ENCODE peak calls at places on chromosomes 2 and 18, in seven cellular contexts. G, R, V, Q, J, U and Z are unnamed samples.

GRCh38 chr2:202377308-202377736 is 1.2 kb downstream of the BMPR2 start:
- DNase-seq in J (peak; percentile 85), V (peak; percentile 33), G (peak; percentile 40), U (peak; percentile 48), R (peak; percentile 21), Q (peak; percentile 90), Z (peak; percentile 49)

GRCh38 chr2:233803994-233804393 is 25.9 kb downstream of the MROH2A start:
- DNase-seq in R (no peak), G (no peak), V (no peak), U (no peak), Q (peak; percentile 25), J (peak; percentile 48), Z (peak; percentile 5)

GRCh38 chr18:68679531-68679930 is 35.4 kb downstream of the TMX3 start:
- DNase-seq in R (no peak), U (no peak), Q (no peak), V (no peak), G (no peak), J (no peak), Z (no peak)

GRCh38 chr2:40244251-40245010 is 207.5 kb downstream of the SLC8A1 start:
- DNase-seq in Q (no peak), G (peak; percentile 71), V (peak; percentile 26), R (peak; percentile 10), J (peak; percentile 72), U (peak; percentile 55), Z (peak; percentile 65)

GRCh38 chr2:32043561-32043960 is 4.0 kb upstream of the DPY30 start:
- DNase-seq in R (no peak), U (no peak), V (no peak), Q (no peak), G (no peak), J (peak; percentile 10), Z (no peak)

GRCh38 chr2:197677483-197677882 is 2.1 kb upstream of the RFTN2 start:
- DNase-seq in R (no peak), G (no peak), Q (no peak), U (no peak), J (no peak), V (no peak), Z (no peak)

GRCh38 chr2:190467575-190468083 is 59.5 kb downstream of the MFSD6 start:
- DNase-seq in J (no peak), R (no peak), U (no peak), V (no peak), Q (no peak), G (peak; percentile 26), Z (no peak)

GRCh38 chr2:71313-72035 is 25.2 kb upstream of the FAM110C start:
- DNase-seq in J (no peak), G (no peak), R (no peak), V (no peak), U (no peak), Q (no peak), Z (no peak)

GRCh38 chr2:106956879-106957278 is 70.9 kb upstream of the ST6GAL2 start:
- DNase-seq in G (no peak), R (no peak), U (no peak), Q (no peak), V (no peak), J (no peak), Z (no peak)

GRCh38 chr2:26745609-26746327 is 18.3 kb upstream of the SLC35F6 start:
- DNase-seq in U (peak; percentile 85), G (peak; percentile 69), Q (peak; percentile 83), J (peak; percentile 95), V (peak; percentile 84), R (peak; percentile 77), Z (peak; percentile 86)

GRCh38 chr2:205680067-205680466 is 2.2 kb upstream of the NRP2 start:
- DNase-seq in R (no peak), U (peak; percentile 53), G (peak; percentile 79), V (no peak), J (no peak), Q (no peak), Z (peak; percentile 70)

GRCh38 chr2:18167871-18168270 is 289.4 kb downstream of the KCNS3 start:
- DNase-seq in V (no peak), R (no peak), U (no peak), G (no peak), Q (no peak), J (no peak), Z (no peak)

GRCh38 chr18:59156316-59156715 is 16.6 kb downstream of the SEC11C start:
- DNase-seq in R (no peak), U (no peak), J (no peak), G (no peak), Q (no peak), V (no peak), Z (no peak)

GRCh38 chr2:177155631-177156030 is 57.0 kb upstream of the HNRNPA3 start:
- DNase-seq in Q (no peak), G (no peak), J (no peak), U (no peak), R (no peak), V (no peak), Z (no peak)

GRCh38 chr2:171391532-171391931 is 42.3 kb downstream of the METTL8 start:
- DNase-seq in R (no peak), U (no peak), G (no peak), J (no peak), Q (no peak), V (no peak), Z (no peak)

GRCh38 chr2:107585851-107586250 is 240.8 kb upstream of the RGPD4 start:
- DNase-seq in G (no peak), R (no peak), U (no peak), J (no peak), V (no peak), Q (no peak), Z (no peak)

GRCh38 chr2:155733091-155733870 is 599.2 kb downstream of the NR4A2 start:
- DNase-seq in G (no peak), J (no peak), U (no peak), R (no peak), V (no peak), Q (no peak), Z (no peak)

DNA sequence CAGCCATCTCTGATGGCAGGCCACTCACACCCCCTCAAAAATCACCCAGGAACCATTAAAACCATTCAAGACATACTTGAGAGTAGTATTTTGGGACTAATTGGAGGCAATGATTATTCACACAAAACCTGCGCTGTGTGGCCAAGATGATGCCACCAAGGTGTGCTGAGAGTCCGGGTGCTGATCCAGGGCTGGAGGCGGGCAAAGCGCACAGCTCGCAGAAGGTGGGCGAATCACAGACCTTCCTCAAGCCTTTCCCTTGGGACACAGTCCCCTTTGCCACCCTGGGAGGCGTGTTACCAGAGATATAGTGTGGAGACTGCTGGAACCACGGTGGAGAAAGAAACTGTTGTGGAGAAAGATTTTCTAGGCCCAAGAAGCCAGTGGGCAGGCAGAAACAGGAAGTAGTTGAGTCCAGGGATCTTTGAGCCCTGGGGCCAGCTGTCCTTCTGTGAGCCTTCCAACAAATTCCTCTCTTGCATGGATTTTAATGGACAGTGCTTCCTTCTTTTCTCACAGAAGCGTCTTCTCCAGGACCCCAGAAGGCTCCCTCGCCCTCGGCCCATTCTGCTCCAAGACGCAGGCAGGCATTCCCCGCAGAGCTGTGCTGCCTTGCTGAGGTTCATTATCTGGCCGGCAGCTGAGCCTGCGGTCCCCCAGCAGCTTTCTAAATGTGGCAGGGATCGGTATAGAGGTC is 8.0 kb downstream of the COPS9 start:
- DNase-seq in Q (no peak), G (no peak), U (no peak), V (no peak), R (no peak), J (peak; percentile 66), Z (no peak)
- H3K36me3 ChIP-seq in Q (peaks cover 72% of the 10 kb centered on the region), G (peaks cover 43% of the 10 kb centered on the region), U (no peaks in the 10 kb centered on the region), V (peaks cover 60% of the 10 kb centered on the region), R (no peaks in the 10 kb centered on the region), J (peaks cover 3% of the 10 kb centered on the region), Z (peaks cover 3% of the 10 kb centered on the region)

GRCh38 chr2:174914894-174915760 is 90.1 kb downstream of the CHN1 start:
- DNase-seq in Q (no peak), G (peak; percentile 45), J (peak; percentile 79), R (peak; percentile 30), U (no peak), V (peak; percentile 51), Z (no peak)

GRCh38 chr2:174916270-174916930 is 88.8 kb downstream of the CHN1 start:
- DNase-seq in V (no peak), R (no peak), Q (no peak), G (no peak), U (no peak), J (no peak), Z (no peak)

GRCh38 chr2:174924061-174924693 is 81.0 kb downstream of the CHN1 start:
- DNase-seq in V (no peak), R (no peak), G (no peak), J (no peak), Q (no peak), U (no peak), Z (no peak)

GRCh38 chr2:174919886-174920595 is 85.1 kb downstream of the CHN1 start:
- DNase-seq in V (no peak), Q (no peak), U (no peak), G (no peak), R (no peak), J (no peak), Z (no peak)

GRCh38 chr2:174918886-174919526 is 86.2 kb downstream of the CHN1 start:
- DNase-seq in G (no peak), R (no peak), J (no peak), Q (no peak), U (no peak), V (no peak), Z (no peak)
- H3K36me3 ChIP-seq in G (peaks cover 1% of the 10 kb centered on the region), R (no peaks in the 10 kb centered on the region), J (peaks cover 2% of the 10 kb centered on the region), Q (no peaks in the 10 kb centered on the region), U (no peaks in the 10 kb centered on the region), V (peaks cover 5% of the 10 kb centered on the region), Z (no peaks in the 10 kb centered on the region)

DNA sequence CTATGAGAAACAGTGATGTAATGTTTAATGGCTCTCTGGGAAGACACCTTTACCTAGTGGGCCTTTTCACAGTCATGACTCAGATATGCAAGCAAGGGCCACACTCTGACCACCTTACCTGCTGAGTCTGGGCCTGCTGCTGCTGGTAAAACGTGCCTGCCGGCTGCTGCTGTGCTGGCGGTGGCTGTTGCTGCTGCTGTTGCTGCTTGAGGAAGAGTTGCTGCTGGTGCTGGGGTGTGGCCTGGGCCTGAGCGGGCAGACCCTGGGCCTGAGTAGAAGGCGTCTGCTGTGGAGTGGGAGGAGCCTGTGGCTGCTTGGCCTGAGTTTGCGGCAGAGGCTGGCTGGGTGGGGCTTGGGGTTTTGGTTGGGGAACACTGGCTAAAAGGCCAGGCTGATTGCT is 81.6 kb upstream of the NFU1 start:
- DNase-seq in R (no peak), Q (no peak), J (no peak), G (no peak), U (peak; percentile 43), V (no peak), Z (peak; percentile 79)
- H3K36me3 ChIP-seq in R (no peaks in the 10 kb centered on the region), Q (peaks cover 94% of the 10 kb centered on the region), J (peaks cover 2% of the 10 kb centered on the region), G (peaks cover 46% of the 10 kb centered on the region), U (no peaks in the 10 kb centered on the region), V (peaks cover 98% of the 10 kb centered on the region), Z (no peaks in the 10 kb centered on the region)

GRCh38 chr2:42207826-42208225 is 38.7 kb downstream of the EML4 start:
- DNase-seq in J (no peak), Q (no peak), G (no peak), R (no peak), V (no peak), U (no peak), Z (no peak)

GRCh38 chr2:42205337-42205736 is 36.2 kb downstream of the EML4 start:
- DNase-seq in U (no peak), J (no peak), R (no peak), V (no peak), G (no peak), Q (no peak), Z (no peak)

GRCh38 chr2:42214669-42215068 is 45.5 kb downstream of the EML4 start:
- DNase-seq in G (no peak), R (no peak), V (no peak), U (no peak), J (no peak), Q (no peak), Z (no peak)

GRCh38 chr2:42211291-42211690 is 42.1 kb downstream of the EML4 start:
- DNase-seq in G (no peak), J (no peak), U (no peak), R (no peak), V (no peak), Q (no peak), Z (no peak)

GRCh38 chr2:42210203-42210602 is 41.0 kb downstream of the EML4 start:
- DNase-seq in V (no peak), U (no peak), R (no peak), G (no peak), J (no peak), Q (no peak), Z (no peak)
- H3K36me3 ChIP-seq in V (no peaks in the 10 kb centered on the region), U (no peaks in the 10 kb centered on the region), R (no peaks in the 10 kb centered on the region), G (no peaks in the 10 kb centered on the region), J (no peaks in the 10 kb centered on the region), Q (no peaks in the 10 kb centered on the region), Z (no peaks in the 10 kb centered on the region)